ENCODE peak calls at places on chromosome 12, in nine cellular contexts. K is activated T-cell treated with anti-CD3 and anti-CD28 coated beads for 24 hours, J is iris pigment epithelial cell, L is M059J, O is dermis blood vessel endothelial cell, H is NCI-H748 treated with DMSO at 0.1 percent for 48 hours, S is AG10803, F is stomach, C is GOT3. N is an unnamed sample.

GRCh38 chr12:120955232-120955631 is 23.1 kb upstream of the HNF1A start:
- DNase-seq in K (no peak), J (no peak), L (no peak), O (no peak), H (no peak), S (no peak), F (no peak), C (no peak), N (no peak)

GRCh38 chr12:42299392-42300308 is 26.2 kb downstream of the ZCRB1 start:
- DNase-seq in K (peak), J (peak), L (peak), O (no peak), H (no peak), S (peak), F (no peak), C (no peak), N (peak)

GRCh38 chr12:88868062-88868461 is 287.8 kb upstream of the KITLG start:
- DNase-seq in K (no peak), J (no peak), L (no peak), O (peak), H (no peak), S (peak), F (no peak), C (no peak), N (no peak)

GRCh38 chr12:19236656-19237055 is 107.1 kb downstream of the PLEKHA5 start:
- DNase-seq in K (no peak), J (peak), L (peak), O (no peak), H (no peak), S (peak), F (no peak), C (no peak), N (peak)

GRCh38 chr12:75177997-75178396 is 31.6 kb downstream of the KCNC2 start:
- DNase-seq in K (no peak), J (peak), L (peak), O (peak), H (no peak), S (peak), F (no peak), C (no peak), N (peak)

GRCh38 chr12:51980051-51980808 is 26.5 kb upstream of the TAMALIN start:
- DNase-seq in K (peak), J (peak), L (peak), O (peak), H (peak), S (peak), F (peak), C (no peak), N (peak)

GRCh38 chr12:100445081-100445481 is 28.6 kb upstream of the NR1H4 start:
- DNase-seq in K (no peak), J (peak), L (no peak), O (no peak), H (no peak), S (no peak), F (no peak), C (no peak), N (no peak)

GRCh38 chr12:26612203-26612602 is 220.8 kb downstream of the ITPR2 start:
- DNase-seq in K (no peak), J (no peak), L (no peak), O (peak), H (no peak), S (no peak), F (no peak), C (no peak), N (no peak)

GRCh38 chr12:121803861-121804416 is at the start of gene SETD1B:
- DNase-seq in K (no peak), J (peak), L (no peak), O (peak), H (peak), S (peak), F (peak), C (no peak), N (peak)

GRCh38 chr12:72832024-72832423 is 559.9 kb downstream of the TRHDE start:
- DNase-seq in K (no peak), J (no peak), L (peak), O (no peak), H (no peak), S (no peak), F (no peak), C (no peak), N (no peak)

GRCh38 chr12:116492703-116493324 is 66.4 kb upstream of the MAP1LC3B2 start:
- DNase-seq in K (no peak), J (peak), L (peak), O (peak), H (no peak), S (peak), F (no peak), C (no peak), N (peak)

GRCh38 chr12:27896419-27896990 is 76.0 kb downstream of the PTHLH start:
- DNase-seq in K (no peak), J (no peak), L (no peak), O (no peak), H (no peak), S (no peak), F (no peak), C (no peak), N (no peak)

GRCh38 chr12:95096852-95097251 is 23.4 kb upstream of the NR2C1 start:
- DNase-seq in K (no peak), J (peak), L (peak), O (no peak), H (no peak), S (peak), F (peak), C (no peak), N (no peak)

GRCh38 chr12:117685115-117685926 is 283.5 kb downstream of the KSR2 start:
- DNase-seq in K (no peak), J (peak), L (peak), O (peak), H (peak), S (peak), F (no peak), C (peak), N (peak)

GRCh38 chr12:57832966-57833365 is 13.6 kb downstream of the CTDSP2 start:
- DNase-seq in K (no peak), J (no peak), L (peak), O (no peak), H (no peak), S (peak), F (no peak), C (no peak), N (peak)

GRCh38 chr12:45299132-45299692 is 83.3 kb downstream of the ANO6 start:
- DNase-seq in K (no peak), J (peak), L (peak), O (peak), H (peak), S (peak), F (no peak), C (no peak), N (peak)

GRCh38 chr12:51358496-51358895 is 12.0 kb upstream of the CELA1 start:
- DNase-seq in K (no peak), J (no peak), L (no peak), O (no peak), H (no peak), S (no peak), F (no peak), C (no peak), N (no peak)

GRCh38 chr12:58814036-58814435 is 106.3 kb downstream of the LRIG3 start:
- DNase-seq in K (no peak), J (no peak), L (peak), O (no peak), H (no peak), S (peak), F (no peak), C (no peak), N (no peak)

GRCh38 chr12:19131020-19131431 is 1.5 kb downstream of the PLEKHA5 start:
- DNase-seq in K (no peak), J (peak), L (peak), O (peak), H (peak), S (peak), F (peak), C (no peak), N (peak)

GRCh38 chr12:96487634-96488033 is 1.7 kb upstream of the CFAP54 start:
- DNase-seq in K (no peak), J (no peak), L (no peak), O (no peak), H (no peak), S (no peak), F (no peak), C (no peak), N (no peak)

GRCh38 chr12:109871678-109872314 is 8.5 kb downstream of the GLTP start:
- DNase-seq in K (no peak), J (peak), L (no peak), O (peak), H (no peak), S (peak), F (peak), C (no peak), N (no peak)

GRCh38 chr12:2498961-2499500 is 295.7 kb upstream of the FKBP4 start:
- DNase-seq in K (no peak), J (no peak), L (no peak), O (no peak), H (no peak), S (no peak), F (peak), C (no peak), N (no peak)

GRCh38 chr12:27966870-27967269 is 5.7 kb downstream of the PTHLH start:
- DNase-seq in K (no peak), J (peak), L (peak), O (peak), H (no peak), S (peak), F (no peak), C (no peak), N (peak)

GRCh38 chr12:107624493-107624892 is 61.1 kb upstream of the PWP1 start:
- DNase-seq in K (no peak), J (no peak), L (no peak), O (no peak), H (no peak), S (no peak), F (no peak), C (no peak), N (no peak)

GRCh38 chr12:127912266-127912665 is 354.7 kb upstream of the TMEM132C start:
- DNase-seq in K (no peak), J (no peak), L (no peak), O (no peak), H (no peak), S (no peak), F (no peak), C (no peak), N (no peak)

GRCh38 chr12:56581418-56582145 is 48.5 kb downstream of the BAZ2A start:
- DNase-seq in K (peak), J (peak), L (peak), O (peak), H (no peak), S (no peak), F (no peak), C (no peak), N (no peak)

GRCh38 chr12:11939223-11939622 is 131.5 kb upstream of the BCL2L14 start:
- DNase-seq in K (no peak), J (no peak), L (no peak), O (no peak), H (no peak), S (no peak), F (no peak), C (no peak), N (no peak)

GRCh38 chr12:107288414-107289125 is 195.2 kb upstream of the CRY1 start:
- DNase-seq in K (no peak), J (no peak), L (no peak), O (no peak), H (no peak), S (no peak), F (no peak), C (no peak), N (no peak)

GRCh38 chr12:6182279-6182898 is 17.8 kb upstream of the CD9 start:
- DNase-seq in K (no peak), J (peak), L (peak), O (peak), H (peak), S (peak), F (peak), C (no peak), N (peak)

GRCh38 chr12:75984577-75985182 is 46.9 kb downstream of the PHLDA1 start:
- DNase-seq in K (no peak), J (no peak), L (no peak), O (no peak), H (no peak), S (no peak), F (no peak), C (no peak), N (no peak)

GRCh38 chr12:71873821-71874220 is 34.3 kb downstream of the TBC1D15 start:
- DNase-seq in K (no peak), J (no peak), L (peak), O (no peak), H (no peak), S (no peak), F (no peak), C (no peak), N (no peak)